ENCODE peak calls at places on chromosomes 13 and 19, in four cellular contexts. Q is K562, C is HepG2, V is SK-N-SH. O is an unnamed sample.

GRCh38 chr13:99314640-99315176 is 7.5 kb upstream of the GPR183 start:
- DNase-seq in Q (peak), C (no peak), V (no peak), O (peak)

GRCh38 chr19:42284641-42285341 is 15.7 kb downstream of the CIC start:
- DNase-seq in Q (no peak), C (no peak), V (no peak), O (no peak)

GRCh38 chr19:13615890-13616289 is 109.6 kb upstream of the CACNA1A start:
- DNase-seq in Q (no peak), C (no peak), V (no peak), O (no peak)

GRCh38 chr19:3163230-3163886 is 15.2 kb upstream of the S1PR4 start:
- DNase-seq in Q (peak), C (peak), V (peak), O (no peak)

GRCh38 chr19:31099470-31100190 is 249.6 kb downstream of the TSHZ3 start:
- DNase-seq in Q (no peak), C (no peak), V (peak), O (no peak)

GRCh38 chr13:25214371-25215252 is 42.5 kb upstream of the AMER2 start:
- DNase-seq in Q (no peak), C (no peak), V (no peak), O (no peak)

GRCh38 chr19:48033604-48034003 is 10.3 kb downstream of the CABP5 start:
- DNase-seq in Q (no peak), C (no peak), V (no peak), O (no peak)

GRCh38 chr13:110797230-110797877 is 83.9 kb downstream of the ING1 start:
- DNase-seq in Q (no peak), C (no peak), V (no peak), O (no peak)

GRCh38 chr19:4851551-4852290 is 15.7 kb downstream of the PLIN3 start:
- DNase-seq in Q (peak), C (peak), V (peak), O (no peak)

GRCh38 chr19:58562126-58563033 is 4.0 kb upstream of the UBE2M start:
- DNase-seq in Q (no peak), C (no peak), V (peak), O (no peak)

GRCh38 chr19:10913716-10914340 is 14.6 kb downstream of the YIPF2 start:
- DNase-seq in Q (no peak), C (no peak), V (no peak), O (no peak)

GRCh38 chr13:52091473-52091872 is 37.4 kb downstream of the NEK5 start:
- DNase-seq in Q (no peak), C (no peak), V (no peak), O (no peak)

GRCh38 chr13:19267746-19268145 is 86.1 kb upstream of the TUBA3C start:
- DNase-seq in Q (no peak), C (no peak), V (no peak), O (no peak)

GRCh38 chr13:73513751-73514150 is 454.9 kb downstream of the KLF5 start:
- DNase-seq in Q (no peak), C (no peak), V (no peak), O (no peak)

DNA sequence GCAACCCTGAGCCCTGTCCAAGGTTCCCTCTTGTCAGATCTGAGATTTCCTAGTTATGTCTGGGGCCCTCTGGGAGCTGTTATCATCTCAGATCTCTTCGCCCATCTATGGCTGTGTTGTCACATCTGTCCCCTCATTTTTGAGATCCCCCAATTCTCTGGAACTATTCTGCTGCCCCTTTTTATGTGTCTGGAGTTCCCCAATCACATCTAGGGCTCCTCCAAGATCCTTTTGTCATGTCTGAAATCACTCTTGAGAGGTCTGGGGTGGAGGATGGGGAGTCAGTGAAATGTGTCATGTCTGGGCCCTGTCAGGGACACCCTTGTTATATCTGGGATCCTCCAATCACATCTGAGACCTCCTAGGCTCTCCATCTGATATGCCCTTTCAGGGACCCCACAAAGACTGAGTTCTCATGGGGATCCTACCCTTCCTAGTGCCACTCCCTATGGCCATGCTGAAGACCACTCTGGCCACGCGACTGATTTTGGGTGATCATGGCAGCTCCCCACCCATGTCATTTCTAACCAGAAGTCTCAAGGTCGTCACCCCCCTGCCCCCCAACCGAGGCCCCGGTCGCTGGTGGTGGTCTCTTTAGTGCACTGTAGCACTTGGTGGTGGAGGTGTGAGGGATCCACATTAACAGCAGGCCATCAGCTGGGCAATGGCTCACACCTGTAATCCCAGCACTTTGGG is 3.8 kb upstream of the MYBPC2 start:
- DNase-seq in Q (no peak), C (no peak), V (no peak), O (no peak)
- H3K4me2 ChIP-seq in Q (no peak), C (no peak), V (no peak), O (no peak)

GRCh38 chr13:35092251-35092650 is 150.2 kb downstream of the NBEA start:
- DNase-seq in Q (no peak), C (no peak), V (no peak), O (no peak)

GRCh38 chr13:35092751-35093150 is 150.7 kb downstream of the NBEA start:
- DNase-seq in Q (no peak), C (no peak), V (no peak), O (no peak)

GRCh38 chr13:35093356-35093755 is 151.3 kb downstream of the NBEA start:
- DNase-seq in Q (no peak), C (no peak), V (no peak), O (no peak)
- TF ChIP-seq ELF1 in Q (no peak), C (no peak), V (no peak), O (no peak)

GRCh38 chr13:113967729-113968462 is 6.0 kb downstream of the C13orf46 start:
- DNase-seq in Q (no peak), C (no peak), V (no peak), O (no peak)
- TF ChIP-seq RAD21 in Q (no peak), C (no peak), V (no peak), O (no peak)

DNA sequence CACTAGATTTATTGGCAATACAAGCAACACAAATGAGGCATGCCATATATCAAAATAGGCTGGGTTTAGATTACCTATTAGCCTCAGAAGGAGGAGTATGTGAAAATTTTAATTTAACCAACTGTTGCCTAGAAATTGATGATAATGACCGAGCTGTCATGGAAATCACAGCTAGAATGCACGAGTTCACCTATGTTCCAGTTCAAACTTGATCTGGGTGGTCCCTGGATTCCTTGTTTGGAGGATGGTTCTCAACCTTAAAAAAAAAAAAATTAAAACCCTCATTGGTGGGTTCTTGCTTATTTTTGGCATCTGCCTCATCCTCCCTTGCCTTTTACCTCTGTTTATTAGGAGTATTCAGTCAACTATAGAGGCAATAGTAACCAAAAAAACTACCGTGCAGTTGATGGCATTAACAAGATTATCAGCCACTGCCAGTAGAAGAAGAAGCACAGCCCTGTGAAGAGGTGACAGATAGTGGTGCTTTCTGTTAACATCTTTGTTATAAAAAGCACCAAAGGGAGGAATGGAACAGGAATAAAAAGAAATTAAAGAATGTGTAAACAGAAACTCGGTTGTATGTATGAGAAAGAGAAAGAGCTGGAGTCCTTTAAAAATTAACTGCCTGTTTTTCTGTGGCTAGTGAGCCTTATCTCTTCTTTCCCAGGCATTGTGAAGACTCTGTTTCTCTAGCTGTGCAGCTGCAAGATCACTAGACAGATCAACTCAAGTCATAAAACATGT is 106.4 kb downstream of the ZNF429 start:
- DNase-seq in Q (no peak), C (no peak), V (no peak), O (no peak)
- H3K4me2 ChIP-seq in Q (peak), C (no peak), V (no peak), O (no peak)

DNA sequence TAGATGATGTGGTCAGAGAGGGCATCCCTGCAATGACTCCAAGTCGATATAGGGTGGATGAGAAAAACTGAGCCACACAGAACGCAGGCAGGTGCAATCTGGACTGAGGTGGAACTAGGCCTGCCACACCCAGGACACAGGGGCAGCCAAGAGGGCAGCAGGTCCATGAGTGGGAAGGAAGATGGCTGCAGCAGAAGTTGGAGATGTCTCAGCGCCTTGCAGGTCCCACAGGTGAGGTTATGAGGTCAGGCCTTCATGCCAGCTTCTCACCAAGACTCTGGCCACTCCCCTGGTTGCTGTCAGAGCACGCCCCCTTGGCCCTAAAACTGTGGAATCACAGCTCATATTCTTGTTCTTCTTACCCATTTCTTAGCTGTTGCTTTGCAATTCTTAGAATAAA is 147.7 kb upstream of the VSTM2B start:
- DNase-seq in Q (no peak), C (no peak), V (no peak), O (no peak)
- TF ChIP-seq ELF1 in Q (no peak), C (no peak), V (no peak), O (no peak)

GRCh38 chr13:50711449-50711848 is 132.0 kb downstream of the DLEU7 start:
- DNase-seq in Q (no peak), C (no peak), V (peak), O (no peak)

GRCh38 chr13:50708461-50708860 is 135.0 kb downstream of the DLEU7 start:
- DNase-seq in Q (no peak), C (no peak), V (no peak), O (no peak)

GRCh38 chr13:50712469-50712868 is 131.0 kb downstream of the DLEU7 start:
- DNase-seq in Q (no peak), C (no peak), V (no peak), O (no peak)

GRCh38 chr13:50706505-50706904 is 137.0 kb downstream of the DLEU7 start:
- DNase-seq in Q (no peak), C (no peak), V (no peak), O (no peak)

DNA sequence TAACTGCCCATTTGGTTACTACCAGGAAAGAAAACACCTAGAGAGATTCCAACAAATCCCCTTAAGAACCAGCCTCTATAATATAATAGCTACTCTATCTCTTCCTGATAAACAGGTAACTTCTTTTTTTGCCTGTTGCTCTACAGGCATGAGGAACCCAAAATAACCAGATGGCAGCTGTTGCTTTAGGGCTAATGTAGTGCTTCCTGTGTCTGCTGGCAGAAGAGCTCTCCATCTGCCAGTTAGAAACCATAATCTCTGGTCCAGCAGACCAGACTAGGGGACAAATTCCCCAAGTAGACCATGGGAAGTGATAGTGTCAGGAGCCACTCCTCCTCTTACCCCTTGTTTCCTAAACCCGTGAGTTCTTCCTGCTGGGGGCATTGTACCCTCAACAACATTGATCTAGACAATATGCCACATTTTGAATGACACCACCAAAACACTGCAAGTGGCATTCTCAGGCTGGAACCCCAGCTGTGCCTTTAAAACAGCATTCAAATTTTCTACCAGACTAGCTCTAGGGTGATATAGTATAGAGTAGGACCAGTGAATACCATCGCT is 135.9 kb downstream of the DLEU7 start:
- DNase-seq in Q (no peak), C (no peak), V (peak), O (no peak)
- TF ChIP-seq RAD21 in Q (no peak), C (no peak), V (no peak), O (no peak)

DNA sequence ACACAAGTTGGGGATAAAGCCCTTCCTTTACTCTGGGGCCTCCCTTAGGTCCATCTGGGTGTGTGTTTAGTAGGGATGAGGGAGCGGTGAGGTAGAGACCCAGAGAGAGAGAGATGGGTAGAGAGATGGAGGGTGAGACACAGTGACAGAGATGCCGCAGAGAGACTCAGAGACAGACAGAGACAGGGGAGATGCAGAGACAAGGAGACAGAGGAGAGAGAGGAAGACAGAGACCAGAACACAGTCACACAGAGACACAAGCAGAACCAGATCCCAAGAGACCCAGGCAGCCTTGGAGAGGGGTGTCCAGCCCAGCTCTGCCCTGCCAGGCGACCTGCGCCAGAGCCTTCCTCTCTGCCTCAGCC is 2.4 kb downstream of the KLK1 start:
- DNase-seq in Q (no peak), C (no peak), V (no peak), O (no peak)
- H3K4me2 ChIP-seq in Q (peak), C (no peak), V (no peak), O (peak)

DNA sequence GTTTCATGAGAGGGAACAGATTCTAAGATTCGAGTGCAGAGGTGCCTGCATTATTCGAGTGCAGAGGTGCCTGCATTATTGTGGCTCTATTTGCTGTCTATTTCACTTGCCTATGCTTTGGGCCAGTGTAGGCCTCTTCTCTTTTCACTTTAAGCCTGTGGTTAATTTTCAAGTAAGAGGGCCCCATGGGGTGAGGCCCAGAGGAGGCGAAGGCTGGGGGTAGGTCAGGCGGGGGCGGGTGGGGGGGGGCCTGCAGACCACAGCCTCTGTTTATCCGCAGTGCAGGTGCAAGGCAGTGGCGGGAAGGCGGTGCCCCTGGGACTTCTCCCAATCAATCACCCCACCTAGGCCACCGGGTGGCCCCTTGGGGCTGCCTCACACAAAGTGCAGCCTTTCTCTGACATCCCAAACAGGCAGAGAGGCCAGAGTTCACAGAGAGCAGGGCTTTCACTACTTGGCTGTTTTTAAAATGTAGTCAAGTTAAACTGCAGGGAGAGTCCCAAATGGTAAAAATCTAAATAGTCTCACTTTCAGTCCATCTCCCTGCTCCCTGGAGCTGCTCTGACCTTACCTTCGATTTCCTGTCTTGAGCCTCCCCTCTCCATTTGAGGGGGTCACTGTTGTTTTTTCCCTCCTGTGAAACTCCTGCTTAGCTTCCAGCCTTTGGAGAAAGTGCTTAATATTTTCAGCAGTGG is 249.1 kb downstream of the DLEU7 start:
- DNase-seq in Q (peak), C (peak), V (peak), O (no peak)
- TF ChIP-seq ELF1 in Q (no peak), C (no peak), V (no peak), O (no peak)

GRCh38 chr19:2036424-2036823 is 14.6 kb downstream of the MKNK2 start:
- DNase-seq in Q (no peak), C (no peak), V (no peak), O (no peak)
- TF ChIP-seq RAD21 in Q (no peak), C (no peak), V (no peak), O (no peak)

DNA sequence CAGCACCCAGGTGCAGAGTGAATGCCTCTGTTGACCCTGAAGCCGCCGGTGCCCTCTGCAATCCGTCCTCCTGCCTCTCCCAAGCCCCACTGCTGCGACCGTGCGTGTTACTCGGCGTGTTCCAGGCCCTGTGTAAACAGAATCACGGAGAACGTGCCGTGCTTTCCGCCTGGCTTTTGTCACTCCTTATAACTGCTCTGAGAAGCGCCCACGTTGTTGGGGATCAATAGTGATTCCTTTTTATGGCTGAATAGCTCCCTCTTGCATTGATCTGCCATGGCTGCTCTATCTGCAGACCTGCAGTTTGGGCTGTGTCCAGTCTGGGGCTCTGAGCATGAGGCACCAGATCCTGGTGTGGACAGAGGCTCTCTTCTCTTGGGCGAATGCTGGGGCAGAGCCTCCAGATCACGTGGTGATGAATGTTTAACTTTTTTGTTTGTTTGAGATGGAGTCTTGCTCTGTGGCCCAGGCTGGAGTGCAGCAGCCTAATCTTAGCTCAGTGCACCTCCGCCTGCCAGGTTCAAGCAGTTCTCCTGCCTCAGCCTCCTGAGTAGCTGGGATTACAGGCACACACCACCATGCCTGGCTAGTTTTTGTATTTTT is 15.8 kb downstream of the ADPRHL1 start:
- DNase-seq in Q (no peak), C (peak), V (no peak), O (no peak)
- H3K4me2 ChIP-seq in Q (no peak), C (peak), V (no peak), O (no peak)